ENCODE peak calls at places on chromosomes 1 and 21, in five cellular contexts. One of them, this sample, is unnamed.
A peak's percentile ranks its signal among the peaks of the same experiment; 100 is the strongest.

GRCh38 chr1:93708734-93709481 is 27.3 kb upstream of the BCAR3 start:
- DNase-seq in HCT116: no peak
- DNase-seq in GM12878: no peak
- DNase-seq in SK-N-SH: peak; percentile 81
- DNase-seq in K562: no peak
- DNase-seq in this sample: no peak

GRCh38 chr1:197140123-197140522 is 6.3 kb downstream of the ASPM start:
- DNase-seq in SK-N-SH: no peak
- DNase-seq in K562: no peak
- DNase-seq in GM12878: no peak
- DNase-seq in HCT116: no peak
- DNase-seq in this sample: no peak

GRCh38 chr1:157758018-157758417 is 18.9 kb downstream of the FCRL2 start:
- DNase-seq in SK-N-SH: no peak
- DNase-seq in K562: no peak
- DNase-seq in GM12878: no peak
- DNase-seq in HCT116: no peak
- DNase-seq in this sample: no peak

GRCh38 chr1:235946570-235946981 is 79.9 kb upstream of the LYST start:
- DNase-seq in K562: no peak
- DNase-seq in GM12878: no peak
- DNase-seq in HCT116: no peak
- DNase-seq in SK-N-SH: no peak
- DNase-seq in this sample: no peak

GRCh38 chr1:246295968-246296367 is 211.1 kb downstream of the SMYD3 start:
- DNase-seq in SK-N-SH: no peak
- DNase-seq in HCT116: no peak
- DNase-seq in K562: no peak
- DNase-seq in GM12878: no peak
- DNase-seq in this sample: no peak

GRCh38 chr21:44433791-44434567 is 21.3 kb upstream of the LRRC3 start:
- DNase-seq in K562: no peak
- DNase-seq in GM12878: no peak
- DNase-seq in SK-N-SH: no peak
- DNase-seq in HCT116: no peak
- DNase-seq in this sample: no peak

GRCh38 chr21:45330075-45330781 is 42.5 kb upstream of the POFUT2 start:
- DNase-seq in HCT116: no peak
- DNase-seq in GM12878: no peak
- DNase-seq in K562: no peak
- DNase-seq in SK-N-SH: no peak
- DNase-seq in this sample: peak; percentile 89

GRCh38 chr1:221437924-221438323 is 304.0 kb downstream of the DUSP10 start:
- DNase-seq in GM12878: no peak
- DNase-seq in SK-N-SH: no peak
- DNase-seq in K562: no peak
- DNase-seq in HCT116: peak; percentile 29
- DNase-seq in this sample: no peak

GRCh38 chr1:54577612-54578011 is 29.6 kb downstream of the ACOT11 start:
- DNase-seq in HCT116: no peak
- DNase-seq in GM12878: no peak
- DNase-seq in SK-N-SH: no peak
- DNase-seq in K562: peak; percentile 70
- DNase-seq in this sample: peak; percentile 86

GRCh38 chr1:227948493-227949260 is 945 bp upstream of the WNT9A start:
- DNase-seq in K562: no peak
- DNase-seq in GM12878: no peak
- DNase-seq in HCT116: no peak
- DNase-seq in SK-N-SH: peak; percentile 40
- DNase-seq in this sample: no peak

DNA sequence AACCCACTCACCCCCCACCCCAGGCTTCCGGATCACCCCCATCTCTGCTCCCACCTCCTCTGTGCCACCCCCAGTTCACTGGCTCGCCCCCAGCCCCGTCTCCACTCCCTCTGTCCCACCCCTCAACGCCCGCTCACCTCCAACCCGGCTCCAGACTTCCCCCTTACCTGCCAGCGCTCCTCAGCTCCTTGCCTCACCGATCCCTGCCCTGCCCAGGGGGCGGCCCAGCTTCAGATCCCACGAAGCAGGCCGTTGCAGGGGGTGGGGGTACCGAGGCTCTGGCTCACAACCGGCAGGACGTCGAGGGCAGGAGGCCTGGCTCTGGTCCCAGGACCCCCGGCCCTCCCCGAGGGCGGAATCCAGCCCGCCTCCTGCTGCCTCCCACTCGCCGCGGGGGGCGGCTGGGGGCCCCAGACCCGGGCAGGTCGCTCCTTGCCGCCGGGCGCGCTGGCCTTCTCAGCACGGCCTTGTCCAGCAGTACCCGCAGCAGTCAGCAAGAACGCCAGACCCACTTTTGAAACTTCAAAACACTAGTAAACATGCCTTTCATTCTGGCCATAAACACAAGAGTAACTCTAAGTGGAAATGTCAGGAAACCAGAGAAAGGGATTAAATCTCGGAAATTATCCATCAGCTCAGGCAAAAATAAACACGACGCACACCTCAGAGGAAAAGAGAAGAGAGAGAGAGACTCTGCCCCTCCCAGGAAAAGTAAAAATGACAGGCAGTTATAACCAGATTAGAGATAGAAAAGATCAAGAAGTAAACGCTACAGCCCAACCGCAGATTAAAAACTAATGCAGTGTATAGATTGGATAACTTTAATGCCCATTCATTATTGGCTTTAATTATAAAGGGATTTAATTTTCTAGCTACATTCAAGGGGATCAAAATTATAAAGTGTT is 998 bp upstream of the FAM89A start:
- DNase-seq in GM12878: no peak
- DNase-seq in HCT116: no peak
- DNase-seq in SK-N-SH: peak; percentile 48
- DNase-seq in K562: no peak
- DNase-seq in this sample: no peak
- TF ChIP-seq ZBTB33 in GM12878: no peak
- TF ChIP-seq ZBTB33 in HCT116: no peak
- TF ChIP-seq ZBTB33 in SK-N-SH: no peak
- TF ChIP-seq ZBTB33 in K562: no peak
- TF ChIP-seq ZBTB33 in this sample: no peak

DNA sequence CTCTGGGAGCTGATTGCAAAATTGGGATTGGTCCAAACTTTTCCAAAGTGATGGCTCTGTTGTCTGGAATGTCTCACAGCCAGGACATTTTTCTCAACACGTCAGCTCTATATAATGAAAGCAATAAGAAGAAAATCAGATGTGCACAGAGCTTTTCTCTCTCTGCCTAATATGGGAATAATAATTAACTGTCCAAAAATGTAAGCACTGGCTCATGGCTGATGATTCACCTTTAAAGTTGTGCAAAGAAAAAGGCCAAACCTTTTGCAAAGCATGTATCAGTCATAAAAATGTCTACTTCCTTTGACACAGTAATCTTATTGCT is 30.4 kb downstream of the ZNF281 start:
- DNase-seq in HCT116: no peak
- DNase-seq in SK-N-SH: peak; percentile 7
- DNase-seq in GM12878: no peak
- DNase-seq in K562: no peak
- DNase-seq in this sample: peak; percentile 36
- TF ChIP-seq ZBTB33 in HCT116: no peak
- TF ChIP-seq ZBTB33 in SK-N-SH: peak; percentile 72
- TF ChIP-seq ZBTB33 in GM12878: no peak
- TF ChIP-seq ZBTB33 in K562: no peak
- TF ChIP-seq ZBTB33 in this sample: no peak

DNA sequence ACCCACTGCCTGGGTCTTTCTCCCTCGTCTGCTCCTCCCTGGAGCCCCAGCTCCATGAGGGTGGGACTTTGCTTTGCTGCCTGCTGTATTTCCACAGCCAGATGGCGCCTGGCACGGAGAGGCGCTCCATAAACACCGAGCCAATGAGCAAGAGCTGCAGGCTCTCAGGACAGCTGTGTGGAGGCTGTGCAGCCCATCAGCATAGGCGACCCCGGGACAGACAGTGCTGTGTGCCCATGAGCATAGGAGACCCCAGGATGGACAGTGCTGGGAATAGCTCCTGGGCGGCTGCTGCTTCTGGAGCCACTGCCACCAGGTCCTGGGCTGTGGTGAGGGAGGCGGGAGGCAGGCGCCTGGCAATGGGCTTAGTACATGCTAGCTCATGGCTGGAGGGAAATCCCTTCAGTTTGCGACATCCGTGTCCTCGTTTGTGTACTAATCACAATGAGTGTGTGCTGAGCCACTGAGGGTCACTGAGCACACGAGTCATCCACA is 29.2 kb downstream of the CEP104 start:
- DNase-seq in K562: no peak
- DNase-seq in SK-N-SH: peak; percentile 70
- DNase-seq in HCT116: no peak
- DNase-seq in GM12878: no peak
- DNase-seq in this sample: no peak
- TF ChIP-seq ZBTB33 in K562: no peak
- TF ChIP-seq ZBTB33 in SK-N-SH: no peak
- TF ChIP-seq ZBTB33 in HCT116: no peak
- TF ChIP-seq ZBTB33 in GM12878: no peak
- TF ChIP-seq ZBTB33 in this sample: no peak

DNA sequence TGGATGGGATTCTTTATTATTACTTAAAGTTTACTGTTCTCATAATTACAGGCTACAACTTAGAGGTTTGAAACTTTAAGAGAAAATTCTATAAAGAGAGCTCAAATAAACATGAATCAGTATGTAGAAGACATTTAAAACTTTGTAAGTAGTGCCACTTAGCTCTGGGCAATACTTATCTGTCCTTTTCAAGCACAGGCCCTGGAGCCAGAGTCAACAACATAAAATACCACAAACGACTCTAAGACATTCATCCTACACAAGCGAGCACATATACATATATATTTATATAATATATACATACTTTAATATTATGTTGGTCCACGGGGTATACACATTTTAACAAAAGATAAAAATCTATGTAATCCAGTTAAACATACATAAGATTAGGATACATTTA is 24.1 kb upstream of the TTC39A start:
- DNase-seq in K562: no peak
- DNase-seq in GM12878: no peak
- DNase-seq in HCT116: no peak
- DNase-seq in SK-N-SH: no peak
- DNase-seq in this sample: no peak
- TF ChIP-seq ZBTB33 in K562: no peak
- TF ChIP-seq ZBTB33 in GM12878: no peak
- TF ChIP-seq ZBTB33 in HCT116: no peak
- TF ChIP-seq ZBTB33 in SK-N-SH: no peak
- TF ChIP-seq ZBTB33 in this sample: no peak

GRCh38 chr1:200306954-200307754 is 102.7 kb downstream of the ZNF281 start:
- DNase-seq in SK-N-SH: peak; percentile 61
- DNase-seq in GM12878: peak; percentile 17
- DNase-seq in K562: peak; percentile 61
- DNase-seq in HCT116: peak; percentile 33
- DNase-seq in this sample: peak; percentile 40
- TF ChIP-seq ZBTB33 in SK-N-SH: no peak
- TF ChIP-seq ZBTB33 in GM12878: no peak
- TF ChIP-seq ZBTB33 in K562: no peak
- TF ChIP-seq ZBTB33 in HCT116: no peak
- TF ChIP-seq ZBTB33 in this sample: no peak

This sample was measured in HepG2.